ENCODE peak calls at places on chromosomes 2 and 18, in six cellular contexts. W is occipital lobe, Y is ureter, P is mammary epithelial cell, H is choroid plexus epithelial cell, C is NCI-H1105. B is an unnamed sample.

GRCh38 chr18:35050638-35051287 is 9.6 kb downstream of the MAPRE2 start:
- DNase-seq in W (no peak), Y (no peak), P (no peak), H (peak), C (no peak), B (no peak)

GRCh38 chr2:221572821-221573429 is 821 bp upstream of the EPHA4 start:
- DNase-seq in W (peak), Y (peak), P (peak), H (peak), C (peak), B (peak)

GRCh38 chr18:58252166-58252565 is 208.1 kb downstream of the NEDD4L start:
- DNase-seq in W (no peak), Y (no peak), P (no peak), H (peak), C (no peak), B (no peak)

GRCh38 chr2:73984203-73984921 is at the start of gene TET3:
- DNase-seq in W (no peak), Y (no peak), P (no peak), H (no peak), C (no peak), B (peak)

GRCh38 chr2:64455545-64455944 is 1.6 kb downstream of the LGALSL start:
- DNase-seq in W (no peak), Y (no peak), P (peak), H (no peak), C (no peak), B (no peak)

GRCh38 chr2:229221641-229222040 is 49.4 kb downstream of the PID1 start:
- DNase-seq in W (no peak), Y (no peak), P (no peak), H (no peak), C (no peak), B (no peak)

GRCh38 chr2:111676423-111676822 is 207.6 kb downstream of the ANAPC1 start:
- DNase-seq in W (no peak), Y (no peak), P (no peak), H (peak), C (no peak), B (no peak)

GRCh38 chr2:224909885-224910517 is 132.3 kb downstream of the DOCK10 start:
- DNase-seq in W (no peak), Y (peak), P (peak), H (peak), C (no peak), B (no peak)

GRCh38 chr2:38600242-38600891 is 2.4 kb downstream of the HNRNPLL start:
- DNase-seq in W (no peak), Y (no peak), P (no peak), H (no peak), C (no peak), B (no peak)

GRCh38 chr2:16189851-16190160 is 249.5 kb downstream of the MYCN start:
- DNase-seq in W (no peak), Y (no peak), P (no peak), H (no peak), C (no peak), B (no peak)

GRCh38 chr2:39607538-39608211 is 58.0 kb upstream of the TMEM178A start:
- DNase-seq in W (no peak), Y (no peak), P (no peak), H (no peak), C (no peak), B (no peak)

GRCh38 chr18:58180738-58181353 is 136.8 kb downstream of the NEDD4L start:
- DNase-seq in W (no peak), Y (no peak), P (peak), H (peak), C (peak), B (peak)

GRCh38 chr18:24176727-24177416 is 38.0 kb downstream of the CABYR start:
- DNase-seq in W (peak), Y (peak), P (peak), H (peak), C (peak), B (peak)

GRCh38 chr2:182300603-182301002 is 126.2 kb downstream of the PDE1A start:
- DNase-seq in W (no peak), Y (no peak), P (no peak), H (peak), C (peak), B (no peak)

B was measured in NCI-H1930.